ENCODE peak calls at places on chromosomes 5 and 9, in six cellular contexts. V, P, X, J, B and Q are unnamed samples.
A peak's percentile ranks its signal among the peaks of the same experiment; 100 is the strongest.

GRCh38 chr5:11482011-11482410 is 422.2 kb downstream of the CTNND2 start:
- DNase-seq in V (no peak), P (no peak), X (no peak), J (no peak), B (no peak), Q (no peak)

GRCh38 chr9:108389056-108389455 is 466.7 kb downstream of the ACTL7B start:
- DNase-seq in V (no peak), P (no peak), X (no peak), J (no peak), B (peak; percentile 1), Q (no peak)

GRCh38 chr5:107919969-107920368 is 249.2 kb upstream of the EFNA5 start:
- DNase-seq in V (no peak), P (no peak), X (no peak), J (no peak), B (peak; percentile 16), Q (no peak)

GRCh38 chr5:53543401-53543800 is 17.0 kb upstream of the NDUFS4 start:
- DNase-seq in V (no peak), P (no peak), X (peak; percentile 25), J (no peak), B (no peak), Q (no peak)

GRCh38 chr9:77271023-77271690 is 93.8 kb downstream of the VPS13A start:
- DNase-seq in V (no peak), P (no peak), X (no peak), J (no peak), B (no peak), Q (no peak)

GRCh38 chr9:90095682-90096081 is 490.9 kb downstream of the GADD45G start:
- DNase-seq in V (no peak), P (no peak), X (no peak), J (peak; percentile 43), B (no peak), Q (no peak)

GRCh38 chr5:626850-627249 is 14.7 kb downstream of the CEP72 start:
- DNase-seq in V (no peak), P (no peak), X (no peak), J (no peak), B (no peak), Q (no peak)

GRCh38 chr5:169006878-169007790 is 293.8 kb downstream of the SLIT3 start:
- DNase-seq in V (no peak), P (peak; percentile 66), X (no peak), J (no peak), B (no peak), Q (no peak)

GRCh38 chr5:41517909-41518308 is 7.5 kb upstream of the PLCXD3 start:
- DNase-seq in V (no peak), P (no peak), X (no peak), J (no peak), B (no peak), Q (no peak)

GRCh38 chr5:32604800-32605765 is 19.7 kb downstream of the SUB1 start:
- DNase-seq in V (no peak), P (no peak), X (no peak), J (no peak), B (no peak), Q (no peak)

GRCh38 chr5:31235381-31235780 is 41.9 kb downstream of the CDH6 start:
- DNase-seq in V (no peak), P (no peak), X (no peak), J (no peak), B (no peak), Q (no peak)

GRCh38 chr5:37777472-37778135 is 62.2 kb downstream of the GDNF start:
- DNase-seq in V (no peak), P (no peak), X (no peak), J (no peak), B (no peak), Q (no peak)

GRCh38 chr5:41707853-41708603 is 162.2 kb downstream of the OXCT1 start:
- DNase-seq in V (peak; percentile 59), P (peak; percentile 21), X (no peak), J (peak; percentile 15), B (no peak), Q (peak; percentile 16)

GRCh38 chr5:35598707-35599370 is 18.8 kb upstream of the SPEF2 start:
- DNase-seq in V (peak; percentile 59), P (peak; percentile 13), X (no peak), J (no peak), B (no peak), Q (peak; percentile 11)

GRCh38 chr5:169768416-169768815 is 131.3 kb downstream of the DOCK2 start:
- DNase-seq in V (no peak), P (no peak), X (no peak), J (no peak), B (no peak), Q (no peak)

DNA sequence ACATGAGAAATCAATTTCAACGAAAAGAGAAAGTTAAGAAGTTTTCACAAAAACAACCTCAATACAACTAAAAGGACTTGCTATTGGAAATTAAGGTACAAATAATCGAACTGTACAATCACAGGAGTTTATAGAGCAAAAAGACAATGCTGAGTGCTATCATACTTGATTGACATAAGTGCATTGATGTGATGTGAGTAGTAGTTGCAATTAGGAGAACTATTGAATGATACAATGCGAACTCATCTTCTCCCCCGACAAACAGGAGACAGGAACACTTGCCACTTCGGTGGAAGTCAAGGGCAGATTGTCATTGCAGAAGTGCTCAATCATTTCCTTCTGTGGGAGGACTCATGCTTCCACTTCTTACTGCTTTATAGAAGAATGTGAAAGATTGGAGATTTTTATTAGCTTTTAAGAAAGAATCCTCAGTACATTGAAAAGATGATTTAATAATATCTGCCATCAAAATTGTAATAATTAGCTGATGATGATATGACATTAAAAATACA is 276.6 kb upstream of the MPDZ start:
- DNase-seq in V (no peak), P (no peak), X (no peak), J (no peak), B (no peak), Q (no peak)
- TF ChIP-seq YY1 in V (no peak), P (no peak), X (no peak), J (no peak), B (no peak), Q (no peak)

DNA sequence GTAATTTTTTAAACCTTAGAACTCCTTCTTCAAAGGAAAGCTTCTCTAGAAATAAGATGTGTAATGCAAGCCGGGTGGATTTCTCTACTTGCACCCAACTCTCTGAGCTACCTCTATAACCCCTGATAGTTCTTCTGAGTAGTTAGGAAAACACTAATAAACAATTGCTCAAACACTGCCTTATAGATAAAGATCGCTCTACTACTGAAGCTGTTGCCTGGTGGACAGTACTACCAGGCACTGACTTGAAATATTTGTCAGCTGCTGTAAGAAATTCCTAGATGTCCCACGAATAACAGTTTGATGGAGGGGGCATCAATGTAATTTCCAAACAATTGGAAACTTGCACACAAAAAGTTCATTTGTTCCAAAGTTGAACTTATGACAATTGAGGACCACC is 42.0 kb downstream of the NR3C1 start:
- DNase-seq in V (no peak), P (no peak), X (no peak), J (no peak), B (no peak), Q (no peak)
- H3K4me3 ChIP-seq in V (no peak overlapping the region), P (no peak overlapping the region), X (no peak overlapping the region), J (no peak overlapping the region), B (no peak overlapping the region), Q (no peak overlapping the region)

GRCh38 chr5:64158827-64159226 is 6.8 kb upstream of the RNF180 start:
- DNase-seq in V (no peak), P (no peak), X (no peak), J (no peak), B (no peak), Q (no peak)
- TF ChIP-seq YY1 in V (no peak), P (no peak), X (no peak), J (no peak), B (no peak), Q (no peak)

DNA sequence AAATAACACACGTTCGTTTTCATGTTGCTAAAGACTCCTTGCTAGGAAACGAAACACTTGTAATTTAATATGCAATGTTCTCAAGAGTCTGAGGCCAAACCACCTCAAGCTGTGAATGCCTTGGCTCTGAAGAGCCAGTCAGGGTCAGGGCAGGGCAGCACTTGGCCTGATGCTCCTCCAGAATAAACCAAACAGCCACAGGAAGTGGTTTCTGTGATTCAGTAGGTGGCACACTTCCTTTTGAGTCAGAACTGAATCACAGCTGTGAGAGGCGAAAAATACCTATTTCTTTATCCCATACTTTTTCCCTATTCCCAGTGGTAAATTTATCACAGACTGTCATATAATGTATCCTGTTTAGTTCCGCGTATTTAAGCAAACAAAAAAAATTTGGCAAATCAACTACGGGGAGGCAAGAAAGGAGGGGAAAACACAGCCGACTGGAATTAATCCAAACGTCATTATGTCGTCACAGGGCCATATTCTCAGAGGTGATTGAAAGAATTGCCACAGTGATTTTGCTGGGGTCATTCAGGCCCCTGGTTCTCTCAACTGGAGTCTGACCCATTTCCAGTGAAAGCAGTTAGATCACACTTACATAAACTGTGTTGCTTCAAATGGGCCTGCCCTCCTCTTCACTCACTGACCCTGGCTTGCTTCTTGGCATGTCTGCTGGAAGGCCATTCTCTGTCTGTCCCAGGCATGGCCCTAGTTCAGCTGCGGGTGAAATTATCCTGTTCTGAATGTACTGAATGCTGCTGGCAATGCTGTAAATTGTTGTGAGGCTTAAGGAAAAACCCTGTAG is 71.2 kb downstream of the ARRDC3 start:
- DNase-seq in V (no peak), P (peak; percentile 91), X (no peak), J (peak; percentile 27), B (peak; percentile 71), Q (no peak)
- H3K4me3 ChIP-seq in V (no peak overlapping the region), P (peak overlapping the region; percentile 32), X (no peak overlapping the region), J (no peak overlapping the region), B (no peak overlapping the region), Q (no peak overlapping the region)

DNA sequence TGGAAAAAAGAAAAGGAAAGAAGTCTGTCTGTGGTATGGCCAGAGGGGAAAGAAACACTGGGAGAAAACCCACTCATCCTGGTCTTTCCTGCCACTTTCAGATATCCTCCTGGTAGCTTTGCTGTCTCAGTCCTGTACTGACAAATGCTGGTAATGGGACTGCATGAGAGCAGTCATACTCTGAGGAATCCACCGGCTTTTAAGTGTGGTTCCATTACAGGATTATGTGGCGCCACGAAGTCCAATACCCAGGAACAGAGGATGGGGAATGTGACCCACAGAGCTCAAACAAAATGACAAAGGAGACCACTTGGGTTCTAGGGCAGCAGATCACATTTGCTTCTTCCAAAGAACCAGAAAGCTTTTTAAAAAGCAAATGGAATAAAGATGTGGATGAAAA is 26.3 kb upstream of the FBP1 start:
- DNase-seq in V (no peak), P (no peak), X (no peak), J (no peak), B (no peak), Q (no peak)
- TF ChIP-seq YY1 in V (no peak), P (no peak), X (no peak), J (no peak), B (no peak), Q (no peak)

GRCh38 chr5:141968914-141969608 is at the start of gene RNF14:
- DNase-seq in V (peak; percentile 97), P (peak; percentile 83), X (peak; percentile 93), J (peak; percentile 97), B (peak; percentile 74), Q (peak; percentile 76)
- H3K4me3 ChIP-seq in V (peak within 1 kb of the TSS; percentile 77), P (peak within 1 kb of the TSS; percentile 83), X (peak within 1 kb of the TSS; percentile 72), J (peak within 1 kb of the TSS; percentile 85), B (peak within 1 kb of the TSS; percentile 73), Q (peak within 1 kb of the TSS; percentile 86)